ENCODE peak calls at places on chromosomes 1 and 21, in four cellular contexts. One of them, this sample, is unnamed. For H3K27me3, the result is how much of the 10 kb centered on the place peaks cover.

GRCh38 chr1:240465531-240465940 is 146.4 kb downstream of the GREM2 start:
- DNase-seq in hepatocyte: no peak
- DNase-seq in pancreas: no peak
- DNase-seq in sigmoid colon: no peak
- DNase-seq in this sample: no peak

GRCh38 chr1:231278100-231278790 is 37.2 kb downstream of the GNPAT start:
- DNase-seq in sigmoid colon: no peak
- DNase-seq in hepatocyte: no peak
- DNase-seq in pancreas: peak
- DNase-seq in this sample: no peak

GRCh38 chr1:111597433-111597832 is 22.2 kb upstream of the RAP1A start:
- DNase-seq in pancreas: no peak
- DNase-seq in sigmoid colon: no peak
- DNase-seq in hepatocyte: peak
- DNase-seq in this sample: no peak

GRCh38 chr1:200550367-200550766 is 70.2 kb downstream of the KIF14 start:
- DNase-seq in pancreas: no peak
- DNase-seq in sigmoid colon: no peak
- DNase-seq in hepatocyte: no peak
- DNase-seq in this sample: no peak

GRCh38 chr1:192378276-192378675 is 61.5 kb downstream of the RGS21 start:
- DNase-seq in sigmoid colon: no peak
- DNase-seq in hepatocyte: no peak
- DNase-seq in pancreas: no peak
- DNase-seq in this sample: no peak

GRCh38 chr1:176206006-176206960 is 803 bp downstream of the COP1 start:
- DNase-seq in sigmoid colon: peak
- DNase-seq in pancreas: peak
- DNase-seq in hepatocyte: peak
- DNase-seq in this sample: no peak

GRCh38 chr1:38138498-38139233 is 92.1 kb upstream of the POU3F1 start:
- DNase-seq in pancreas: peak
- DNase-seq in hepatocyte: peak
- DNase-seq in sigmoid colon: peak
- DNase-seq in this sample: peak

GRCh38 chr1:162357681-162358266 is 18.9 kb downstream of the SPATA46 start:
- DNase-seq in pancreas: no peak
- DNase-seq in sigmoid colon: no peak
- DNase-seq in hepatocyte: peak
- DNase-seq in this sample: no peak

GRCh38 chr1:203478231-203478630 is 2.6 kb downstream of the PRELP start:
- DNase-seq in hepatocyte: no peak
- DNase-seq in sigmoid colon: no peak
- DNase-seq in pancreas: no peak
- DNase-seq in this sample: no peak

GRCh38 chr1:18929686-18930085 is 26.8 kb downstream of the IFFO2 start:
- DNase-seq in hepatocyte: no peak
- DNase-seq in sigmoid colon: no peak
- DNase-seq in pancreas: no peak
- DNase-seq in this sample: no peak

GRCh38 chr1:167499106-167499505 is 19.2 kb downstream of the CD247 start:
- DNase-seq in pancreas: no peak
- DNase-seq in sigmoid colon: no peak
- DNase-seq in hepatocyte: no peak
- DNase-seq in this sample: no peak

GRCh38 chr1:27321813-27322568 is at the start of gene TMEM222:
- DNase-seq in hepatocyte: peak
- DNase-seq in sigmoid colon: peak
- DNase-seq in pancreas: peak
- DNase-seq in this sample: peak

GRCh38 chr1:70890408-70890807 is 157.2 kb downstream of the PTGER3 start:
- DNase-seq in sigmoid colon: no peak
- DNase-seq in hepatocyte: no peak
- DNase-seq in pancreas: no peak
- DNase-seq in this sample: no peak

GRCh38 chr1:53580739-53581475 is 121.7 kb downstream of the DMRTB1 start:
- DNase-seq in hepatocyte: no peak
- DNase-seq in sigmoid colon: peak
- DNase-seq in pancreas: no peak
- DNase-seq in this sample: peak

GRCh38 chr21:18244721-18245486 is at the start of gene CHODL:
- DNase-seq in sigmoid colon: no peak
- DNase-seq in hepatocyte: peak
- DNase-seq in pancreas: no peak
- DNase-seq in this sample: no peak

GRCh38 chr1:217332426-217333065 is 298.3 kb downstream of the GPATCH2 start:
- DNase-seq in pancreas: no peak
- DNase-seq in hepatocyte: peak
- DNase-seq in sigmoid colon: no peak
- DNase-seq in this sample: no peak

GRCh38 chr21:35071347-35071746 is 22.2 kb upstream of the RUNX1 start:
- DNase-seq in hepatocyte: no peak
- DNase-seq in pancreas: no peak
- DNase-seq in sigmoid colon: no peak
- DNase-seq in this sample: no peak

GRCh38 chr1:89069955-89070354 is 4.9 kb upstream of the GBP1 start:
- DNase-seq in pancreas: no peak
- DNase-seq in sigmoid colon: no peak
- DNase-seq in hepatocyte: no peak
- DNase-seq in this sample: no peak

GRCh38 chr1:11407301-11407994 is 71.5 kb upstream of the DISP3 start:
- DNase-seq in sigmoid colon: no peak
- DNase-seq in hepatocyte: no peak
- DNase-seq in pancreas: no peak
- DNase-seq in this sample: no peak

GRCh38 chr1:170461762-170462384 is 70.1 kb upstream of the GORAB start:
- DNase-seq in pancreas: no peak
- DNase-seq in hepatocyte: no peak
- DNase-seq in sigmoid colon: no peak
- DNase-seq in this sample: no peak

GRCh38 chr1:42922687-42923366 is 35.8 kb downstream of the SLC2A1 start:
- DNase-seq in sigmoid colon: no peak
- DNase-seq in pancreas: peak
- DNase-seq in hepatocyte: peak
- DNase-seq in this sample: peak

GRCh38 chr1:97796716-97797115 is 124.1 kb downstream of the DPYD start:
- DNase-seq in sigmoid colon: no peak
- DNase-seq in hepatocyte: no peak
- DNase-seq in pancreas: no peak
- DNase-seq in this sample: no peak

GRCh38 chr1:114235956-114236355 is 82.3 kb upstream of the SYT6 start:
- DNase-seq in sigmoid colon: no peak
- DNase-seq in hepatocyte: no peak
- DNase-seq in pancreas: no peak
- DNase-seq in this sample: no peak

GRCh38 chr1:173354937-173355280 is 122.2 kb upstream of the PRDX6 start:
- DNase-seq in pancreas: no peak
- DNase-seq in hepatocyte: no peak
- DNase-seq in sigmoid colon: no peak
- DNase-seq in this sample: no peak

GRCh38 chr1:217311766-217312165 is 319.1 kb downstream of the GPATCH2 start:
- DNase-seq in pancreas: no peak
- DNase-seq in hepatocyte: no peak
- DNase-seq in sigmoid colon: no peak
- DNase-seq in this sample: no peak

GRCh38 chr1:102640312-102640711 is 468.0 kb downstream of the COL11A1 start:
- DNase-seq in sigmoid colon: no peak
- DNase-seq in pancreas: no peak
- DNase-seq in hepatocyte: no peak
- DNase-seq in this sample: no peak

GRCh38 chr21:22395965-22396364 is 1397.8 kb downstream of the NCAM2 start:
- DNase-seq in pancreas: no peak
- DNase-seq in hepatocyte: no peak
- DNase-seq in sigmoid colon: no peak
- DNase-seq in this sample: no peak

GRCh38 chr1:111406325-111406768 is 21.2 kb downstream of the OVGP1 start:
- DNase-seq in sigmoid colon: no peak
- DNase-seq in hepatocyte: peak
- DNase-seq in pancreas: peak
- DNase-seq in this sample: no peak

GRCh38 chr1:191760016-191760415 is 398.2 kb upstream of the RGS18 start:
- DNase-seq in pancreas: no peak
- DNase-seq in hepatocyte: no peak
- DNase-seq in sigmoid colon: no peak
- DNase-seq in this sample: no peak

GRCh38 chr1:223512016-223512415 is 118.8 kb downstream of the CCDC185 start:
- DNase-seq in sigmoid colon: no peak
- DNase-seq in pancreas: no peak
- DNase-seq in hepatocyte: no peak
- DNase-seq in this sample: no peak

GRCh38 chr1:209746469-209747269 is 9.2 kb upstream of the TRAF3IP3 start:
- DNase-seq in hepatocyte: no peak
- DNase-seq in sigmoid colon: no peak
- DNase-seq in pancreas: no peak
- DNase-seq in this sample: no peak

GRCh38 chr1:155392898-155393411 is 72.3 kb downstream of the RUSC1 start:
- DNase-seq in pancreas: peak
- DNase-seq in sigmoid colon: no peak
- DNase-seq in hepatocyte: no peak
- DNase-seq in this sample: no peak

GRCh38 chr1:172818841-172819527 is 160.1 kb downstream of the FASLG start:
- DNase-seq in hepatocyte: no peak
- DNase-seq in sigmoid colon: no peak
- DNase-seq in pancreas: no peak
- DNase-seq in this sample: no peak

GRCh38 chr1:216910081-216910840 is 187.0 kb upstream of the ESRRG start:
- DNase-seq in hepatocyte: no peak
- DNase-seq in sigmoid colon: no peak
- DNase-seq in pancreas: no peak
- DNase-seq in this sample: no peak

GRCh38 chr1:31434979-31435378 is 22.0 kb downstream of the SERINC2 start:
- DNase-seq in sigmoid colon: peak
- DNase-seq in pancreas: no peak
- DNase-seq in hepatocyte: no peak
- DNase-seq in this sample: no peak

GRCh38 chr21:15654171-15654570 is 75.6 kb upstream of the USP25 start:
- DNase-seq in hepatocyte: no peak
- DNase-seq in pancreas: no peak
- DNase-seq in sigmoid colon: no peak
- DNase-seq in this sample: no peak

GRCh38 chr1:156676450-156676819 is 772 bp downstream of the NES start:
- DNase-seq in hepatocyte: no peak
- DNase-seq in sigmoid colon: no peak
- DNase-seq in pancreas: no peak
- DNase-seq in this sample: no peak

GRCh38 chr1:92961131-92961895 is at the start of gene DIPK1A:
- DNase-seq in hepatocyte: peak
- DNase-seq in sigmoid colon: peak
- DNase-seq in pancreas: peak
- DNase-seq in this sample: peak

GRCh38 chr21:32412162-32412997 is at the start of gene EVA1C:
- DNase-seq in hepatocyte: peak
- DNase-seq in sigmoid colon: peak
- DNase-seq in pancreas: peak
- DNase-seq in this sample: peak
- TF ChIP-seq CTCF in hepatocyte: peak
- TF ChIP-seq CTCF in sigmoid colon: no peak
- TF ChIP-seq CTCF in pancreas: no peak
- TF ChIP-seq CTCF in this sample: no peak

DNA sequence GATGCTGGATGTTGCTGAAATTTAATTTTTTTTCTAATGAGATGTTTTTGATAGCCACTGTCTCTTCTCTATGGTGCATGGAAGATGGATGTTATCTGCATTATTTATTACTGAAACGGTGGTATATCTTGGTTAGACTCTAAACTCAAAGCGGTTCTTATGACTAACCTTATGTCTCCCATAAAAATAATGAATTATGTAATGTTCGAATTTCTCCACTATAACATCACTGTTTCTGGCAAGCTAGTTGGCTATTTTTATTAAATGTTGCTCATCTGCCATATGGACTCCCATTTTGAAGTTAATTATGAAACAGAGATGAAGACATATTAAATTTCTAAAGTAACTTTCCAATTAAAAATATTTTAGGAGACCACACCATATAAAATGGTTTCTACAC is 808.6 kb upstream of the ADGRL4 start:
- DNase-seq in sigmoid colon: no peak
- DNase-seq in pancreas: no peak
- DNase-seq in hepatocyte: no peak
- DNase-seq in this sample: no peak
- H3K27me3 ChIP-seq in sigmoid colon: under half
- H3K27me3 ChIP-seq in pancreas: under half
- H3K27me3 ChIP-seq in hepatocyte: under half
- H3K27me3 ChIP-seq in this sample: under half

GRCh38 chr1:51898090-51898734 is 19.7 kb upstream of the NRDC start:
- DNase-seq in sigmoid colon: no peak
- DNase-seq in pancreas: no peak
- DNase-seq in hepatocyte: no peak
- DNase-seq in this sample: no peak
- H3K4me3 ChIP-seq in sigmoid colon: no peak
- H3K4me3 ChIP-seq in pancreas: no peak
- H3K4me3 ChIP-seq in hepatocyte: no peak
- H3K4me3 ChIP-seq in this sample: no peak

GRCh38 chr1:205066221-205066818 is 17.9 kb downstream of the TMEM81 start:
- DNase-seq in sigmoid colon: peak
- DNase-seq in pancreas: no peak
- DNase-seq in hepatocyte: no peak
- DNase-seq in this sample: no peak
- TF ChIP-seq CTCF in sigmoid colon: no peak
- TF ChIP-seq CTCF in pancreas: no peak
- TF ChIP-seq CTCF in hepatocyte: peak
- TF ChIP-seq CTCF in this sample: no peak

GRCh38 chr1:47510282-47510811 is 72.5 kb downstream of the FOXD2 start:
- DNase-seq in hepatocyte: no peak
- DNase-seq in pancreas: no peak
- DNase-seq in sigmoid colon: no peak
- DNase-seq in this sample: no peak
- H3K27me3 ChIP-seq in hepatocyte: under half
- H3K27me3 ChIP-seq in pancreas: under half
- H3K27me3 ChIP-seq in sigmoid colon: under half
- H3K27me3 ChIP-seq in this sample: under half

This sample was measured in dorsolateral prefrontal cortex.